ENCODE peak calls at places on chromosomes 7 and 10, in six cellular contexts. W is IMR-90, V is mesendoderm, T is H1, I is neuronal stem cell, E is H9. A is an unnamed sample.

GRCh38 chr7:96786261-96786997 is 76.8 kb upstream of the SEM1 start:
- DNase-seq in W (no peak), V (peak; percentile 62), T (peak; percentile 27), I (no peak), E (peak; percentile 59), A (peak; percentile 63)

GRCh38 chr7:52119537-52119936 is 802.9 kb upstream of the COBL start:
- DNase-seq in W (no peak), V (peak; percentile 81), T (no peak), I (peak; percentile 57), E (peak; percentile 34), A (no peak)

GRCh38 chr7:101681170-101682007 is 52.3 kb upstream of the MYL10 start:
- DNase-seq in W (peak; percentile 87), V (peak; percentile 47), T (no peak), I (no peak), E (no peak), A (peak; percentile 46)

GRCh38 chr7:33757050-33757449 is 148.3 kb upstream of the BMPER start:
- DNase-seq in W (peak; percentile 64), V (no peak), T (no peak), I (no peak), E (no peak), A (peak; percentile 87)

GRCh38 chr7:15332962-15333361 is 228.9 kb downstream of the AGMO start:
- DNase-seq in W (no peak), V (no peak), T (no peak), I (no peak), E (no peak), A (no peak)

GRCh38 chr7:137475966-137476365 is 132.4 kb upstream of the PTN start:
- DNase-seq in W (no peak), V (no peak), T (no peak), I (no peak), E (no peak), A (peak; percentile 4)

GRCh38 chr10:63430091-63430998 is 35.4 kb downstream of the JMJD1C start:
- DNase-seq in W (peak; percentile 74), V (peak; percentile 94), T (no peak), I (no peak), E (no peak), A (peak; percentile 78)

GRCh38 chr7:134755422-134756022 is 23.9 kb upstream of the CALD1 start:
- DNase-seq in W (no peak), V (no peak), T (no peak), I (no peak), E (no peak), A (no peak)

GRCh38 chr10:125149278-125150047 is 10.9 kb downstream of the CTBP2 start:
- DNase-seq in W (peak; percentile 87), V (no peak), T (no peak), I (no peak), E (peak; percentile 50), A (no peak)

GRCh38 chr7:113444281-113444680 is 325.9 kb upstream of the SMIM30 start:
- DNase-seq in W (no peak), V (no peak), T (no peak), I (no peak), E (no peak), A (no peak)

GRCh38 chr7:117780832-117781231 is 92.4 kb downstream of the CTTNBP2 start:
- DNase-seq in W (peak; percentile 54), V (no peak), T (no peak), I (no peak), E (no peak), A (no peak)

GRCh38 chr7:107113866-107114265 is 54.9 kb upstream of the HBP1 start:
- DNase-seq in W (no peak), V (no peak), T (no peak), I (no peak), E (no peak), A (no peak)

GRCh38 chr10:95266674-95267095 is 24.1 kb downstream of the PDLIM1 start:
- DNase-seq in W (peak; percentile 88), V (peak; percentile 99), T (no peak), I (peak; percentile 56), E (no peak), A (peak; percentile 73)

GRCh38 chr7:113521468-113521867 is 397.3 kb downstream of the PPP1R3A start:
- DNase-seq in W (peak; percentile 8), V (no peak), T (no peak), I (no peak), E (no peak), A (no peak)

GRCh38 chr10:110059965-110060364 is 52.2 kb downstream of the ADD3 start:
- DNase-seq in W (peak; percentile 36), V (no peak), T (no peak), I (no peak), E (no peak), A (no peak)

GRCh38 chr10:132941640-132942051 is 724 bp downstream of the CFAP46 start:
- DNase-seq in W (no peak), V (no peak), T (no peak), I (no peak), E (no peak), A (no peak)

GRCh38 chr10:62907470-62908212 is 91.5 kb upstream of the EGR2 start:
- DNase-seq in W (no peak), V (no peak), T (no peak), I (no peak), E (no peak), A (no peak)

GRCh38 chr10:3131098-3131497 is 41.5 kb downstream of the PITRM1 start:
- DNase-seq in W (peak; percentile 65), V (no peak), T (no peak), I (no peak), E (no peak), A (peak; percentile 86)

GRCh38 chr7:119630570-119630969 is 642.4 kb upstream of the KCND2 start:
- DNase-seq in W (no peak), V (peak; percentile 43), T (no peak), I (no peak), E (no peak), A (no peak)

GRCh38 chr7:81004098-81004497 is 85.2 kb upstream of the SEMA3C start:
- DNase-seq in W (peak; percentile 81), V (peak; percentile 14), T (no peak), I (no peak), E (no peak), A (peak; percentile 86)

GRCh38 chr7:70512719-70513118 is 619.2 kb upstream of the GALNT17 start:
- DNase-seq in W (no peak), V (no peak), T (no peak), I (no peak), E (no peak), A (no peak)

GRCh38 chr7:142352543-142352942 is 94.7 kb upstream of the PRSS58 start:
- DNase-seq in W (peak; percentile 22), V (no peak), T (no peak), I (no peak), E (no peak), A (no peak)

GRCh38 chr10:114550756-114551290 is 107.3 kb downstream of the ABLIM1 start:
- DNase-seq in W (peak; percentile 47), V (peak; percentile 8), T (no peak), I (no peak), E (no peak), A (no peak)

GRCh38 chr10:51389415-51390342 is 309.7 kb downstream of the CSTF2T start:
- DNase-seq in W (peak; percentile 99), V (peak; percentile 72), T (peak; percentile 33), I (peak; percentile 44), E (peak; percentile 68), A (peak; percentile 57)

GRCh38 chr7:112266141-112266540 is 59.6 kb downstream of the ZNF277 start:
- DNase-seq in W (no peak), V (no peak), T (no peak), I (no peak), E (no peak), A (no peak)
- H2BK5ac ChIP-seq in W (no peak overlapping the region), V (no peak overlapping the region), T (no peak overlapping the region), I (no peak overlapping the region), E (no peak overlapping the region), A (no peak overlapping the region)

GRCh38 chr10:102704915-102705314 is 9.3 kb downstream of the ARL3 start:
- DNase-seq in W (peak; percentile 76), V (no peak), T (no peak), I (no peak), E (no peak), A (peak; percentile 26)
- H2BK5ac ChIP-seq in W (peak overlapping the region; percentile 83), V (no peak overlapping the region), T (no peak overlapping the region), I (no peak overlapping the region), E (no peak overlapping the region), A (no peak overlapping the region)

DNA sequence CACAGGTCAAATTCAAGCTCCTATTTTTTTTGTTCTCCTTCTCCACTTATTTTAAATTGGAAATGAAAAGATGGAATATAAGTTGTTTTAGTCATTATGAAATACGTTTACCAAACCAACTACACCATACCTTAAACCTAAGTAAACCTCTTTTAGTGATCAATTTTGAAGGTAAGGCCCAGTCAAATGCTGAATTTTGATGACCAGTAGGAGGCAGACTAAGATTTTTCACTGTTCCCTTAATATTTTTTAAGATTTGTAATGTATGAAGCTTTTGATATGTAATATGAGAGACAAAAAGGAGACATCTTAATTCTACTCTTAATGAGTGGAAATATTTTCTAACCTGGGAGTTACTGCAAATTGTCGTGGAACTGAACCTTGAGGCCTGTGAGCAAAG is 311.6 kb downstream of the EXOC4 start:
- DNase-seq in W (no peak), V (no peak), T (no peak), I (no peak), E (no peak), A (no peak)
- H2BK5ac ChIP-seq in W (no peak overlapping the region), V (no peak overlapping the region), T (no peak overlapping the region), I (no peak overlapping the region), E (no peak overlapping the region), A (no peak overlapping the region)

DNA sequence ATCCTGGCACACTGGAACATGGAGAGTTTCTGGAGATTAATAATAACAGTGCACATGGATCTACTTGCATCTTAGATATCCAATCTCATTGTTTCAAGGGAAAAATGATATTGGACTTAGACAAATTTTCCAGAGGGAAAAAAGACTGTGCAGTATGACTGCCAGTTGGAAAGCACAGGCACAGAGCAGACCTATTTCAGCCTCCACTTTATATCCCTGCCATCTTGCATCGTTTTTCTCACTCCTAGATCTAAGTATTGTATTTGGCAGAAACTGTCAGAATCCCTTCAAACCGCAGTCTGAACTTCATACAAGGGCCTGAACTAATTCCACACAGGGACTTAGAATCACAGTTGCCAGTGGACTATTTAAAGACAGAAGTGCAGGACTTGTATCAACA is 95.9 kb upstream of the PALS2 start:
- DNase-seq in W (no peak), V (no peak), T (no peak), I (no peak), E (no peak), A (no peak)
- H2BK5ac ChIP-seq in W (peak overlapping the region; percentile 72), V (peak overlapping the region; percentile 0), T (peak overlapping the region; percentile 46), I (no peak overlapping the region), E (no peak overlapping the region), A (no peak overlapping the region)